ENCODE peak calls at places on chromosomes 7 and 10, in five cellular contexts. X, A, M, V and H are unnamed samples.

GRCh38 chr10:89785095-89785494 is 83.7 kb downstream of the KIF20B start:
- DNase-seq in X (no peak), A (no peak), V (no peak), M (no peak), H (no peak)

GRCh38 chr10:71262027-71262426 is 49.7 kb downstream of the UNC5B start:
- DNase-seq in A (no peak), V (no peak), M (no peak), X (no peak), H (no peak)

GRCh38 chr7:50368366-50368765 is 63.9 kb downstream of the IKZF1 start:
- DNase-seq in X (no peak), M (no peak), A (no peak), V (no peak), H (no peak)

GRCh38 chr10:68992721-68993440 is 4.3 kb downstream of the KIFBP start:
- DNase-seq in V (no peak), A (no peak), M (no peak), X (peak; percentile 40), H (peak; percentile 68)

GRCh38 chr10:111890046-111890445 is 293.5 kb downstream of the GPAM start:
- DNase-seq in V (no peak), M (no peak), A (no peak), X (no peak), H (no peak)

GRCh38 chr10:38094923-38095574 is 912 bp downstream of the ZNF37A start:
- DNase-seq in V (no peak), A (no peak), X (no peak), M (no peak), H (no peak)

GRCh38 chr10:33336606-33337334 is 2.3 kb upstream of the NRP1 start:
- DNase-seq in M (no peak), X (peak; percentile 43), A (no peak), V (no peak), H (no peak)

GRCh38 chr10:102643346-102644065 is 773 bp upstream of the TRIM8 start:
- DNase-seq in V (no peak), X (peak; percentile 75), A (peak; percentile 56), M (no peak), H (no peak)

GRCh38 chr7:27163776-27164380 is 1.5 kb downstream of the HOXA9 start:
- DNase-seq in A (no peak), V (no peak), X (no peak), M (no peak), H (peak; percentile 16)
- H3K4me1 ChIP-seq in A (peaks cover 4% of the 10 kb centered on the region), V (peaks cover 34% of the 10 kb centered on the region), X (peaks cover 22% of the 10 kb centered on the region), M (no peaks in the 10 kb centered on the region), H (peaks cover 4% of the 10 kb centered on the region)

GRCh38 chr7:137847418-137848050 is 760 bp upstream of the DGKI start:
- DNase-seq in M (peak; percentile 35), X (no peak), A (no peak), V (no peak), H (no peak)
- H3K27me3 ChIP-seq in M (peaks cover 1% of the 10 kb centered on the region), X (no peaks in the 10 kb centered on the region), A (no peaks in the 10 kb centered on the region), V (peaks cover 19% of the 10 kb centered on the region), H (peaks cover 66% of the 10 kb centered on the region)

GRCh38 chr7:105713488-105714465 is 132.5 kb upstream of the EFCAB10 start:
- DNase-seq in X (no peak), V (no peak), M (no peak), A (no peak), H (peak; percentile 16)
- TF ChIP-seq CTCF in X (no peak), V (no peak), M (no peak), A (no peak), H (no peak)

GRCh38 chr7:5677538-5678294 is 103.7 kb downstream of the RNF216 start:
- DNase-seq in A (peak; percentile 25), V (no peak), X (peak; percentile 51), M (no peak), H (peak; percentile 64)

GRCh38 chr7:5679741-5680473 is 101.6 kb downstream of the RNF216 start:
- DNase-seq in X (no peak), A (no peak), M (no peak), V (no peak), H (no peak)

GRCh38 chr7:5681423-5681822 is 100.0 kb downstream of the RNF216 start:
- DNase-seq in A (no peak), M (no peak), V (no peak), X (no peak), H (no peak)

GRCh38 chr7:5678295-5679046 is 103.0 kb downstream of the RNF216 start:
- DNase-seq in X (no peak), M (no peak), A (no peak), V (no peak), H (no peak)

DNA sequence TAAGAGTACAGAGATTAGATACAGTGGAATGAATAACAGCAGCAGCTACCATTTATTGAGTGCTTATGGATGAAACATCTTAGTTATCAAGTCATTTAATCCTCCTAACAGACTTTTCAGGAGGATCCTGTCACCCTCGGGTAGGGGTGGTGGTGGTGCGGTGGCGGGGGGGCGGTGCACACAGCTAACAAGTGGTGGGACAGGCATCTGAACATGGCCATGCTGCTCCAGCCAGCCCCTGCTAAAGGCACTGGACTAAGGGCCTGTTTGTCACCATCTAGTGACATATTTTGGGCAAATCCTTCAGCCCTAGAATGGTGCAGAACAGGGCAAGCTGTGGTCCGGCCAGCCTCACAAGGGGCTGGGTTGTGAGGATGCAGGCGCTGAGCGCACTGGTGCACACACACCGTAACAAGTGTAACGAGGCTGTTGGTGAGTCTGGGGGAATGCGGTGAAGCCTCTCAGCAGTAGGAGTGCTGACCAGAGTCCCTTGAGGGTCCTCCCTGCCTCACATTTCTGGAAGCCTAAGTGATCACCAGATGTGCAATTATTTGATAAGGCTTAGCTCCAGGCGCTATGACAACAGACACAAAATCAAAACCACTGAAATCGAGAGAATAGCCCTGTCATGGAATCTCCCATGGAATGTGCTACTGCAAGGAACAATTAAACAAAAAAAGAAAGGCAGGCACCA is 102.3 kb downstream of the RNF216 start:
- DNase-seq in M (no peak), V (no peak), A (no peak), X (no peak), H (no peak)
- H3K4me1 ChIP-seq in M (peaks cover 54% of the 10 kb centered on the region), V (peaks cover 48% of the 10 kb centered on the region), A (no peaks in the 10 kb centered on the region), X (no peaks in the 10 kb centered on the region), H (peaks cover 10% of the 10 kb centered on the region)